ENCODE peak calls at places on chromosomes 16 and 17, in nine cellular contexts. One of them, this sample, is unnamed.

GRCh38 chr17:55641559-55642160 is 81.0 kb downstream of the TMEM100 start:
- DNase-seq in body of pancreas: peak; percentile 54
- DNase-seq in lower leg skin: peak; percentile 44
- DNase-seq in heart right ventricle: peak; percentile 75
- DNase-seq in OCI-LY7: peak; percentile 57
- DNase-seq in astrocyte: peak; percentile 23
- DNase-seq in AG04450: peak; percentile 48
- DNase-seq in thoracic aorta: no peak
- DNase-seq in brain microvascular endothelial cell: peak; percentile 64
- DNase-seq in this sample: peak; percentile 54

GRCh38 chr16:23414731-23415130 is 38.3 kb downstream of the COG7 start:
- DNase-seq in body of pancreas: no peak
- DNase-seq in lower leg skin: no peak
- DNase-seq in heart right ventricle: no peak
- DNase-seq in OCI-LY7: no peak
- DNase-seq in astrocyte: no peak
- DNase-seq in AG04450: no peak
- DNase-seq in thoracic aorta: no peak
- DNase-seq in brain microvascular endothelial cell: no peak
- DNase-seq in this sample: no peak

GRCh38 chr16:85142771-85143211 is 30.5 kb upstream of the CIBAR2 start:
- DNase-seq in body of pancreas: no peak
- DNase-seq in lower leg skin: no peak
- DNase-seq in heart right ventricle: no peak
- DNase-seq in OCI-LY7: no peak
- DNase-seq in astrocyte: no peak
- DNase-seq in AG04450: no peak
- DNase-seq in thoracic aorta: no peak
- DNase-seq in brain microvascular endothelial cell: no peak
- DNase-seq in this sample: no peak

GRCh38 chr17:76641501-76641900 is 2.1 kb downstream of the ST6GALNAC1 start:
- DNase-seq in body of pancreas: no peak
- DNase-seq in lower leg skin: no peak
- DNase-seq in heart right ventricle: no peak
- DNase-seq in OCI-LY7: no peak
- DNase-seq in astrocyte: no peak
- DNase-seq in AG04450: no peak
- DNase-seq in thoracic aorta: no peak
- DNase-seq in brain microvascular endothelial cell: no peak
- DNase-seq in this sample: no peak

GRCh38 chr17:47279062-47279801 is 25.6 kb downstream of the ITGB3 start:
- DNase-seq in body of pancreas: peak; percentile 30
- DNase-seq in lower leg skin: peak; percentile 60
- DNase-seq in heart right ventricle: peak; percentile 82
- DNase-seq in OCI-LY7: peak; percentile 77
- DNase-seq in astrocyte: peak; percentile 99
- DNase-seq in AG04450: peak; percentile 90
- DNase-seq in thoracic aorta: peak; percentile 55
- DNase-seq in brain microvascular endothelial cell: peak; percentile 95
- DNase-seq in this sample: peak; percentile 67

GRCh38 chr17:75557075-75557851 is 30.3 kb upstream of the MYO15B start:
- DNase-seq in body of pancreas: peak; percentile 100
- DNase-seq in lower leg skin: no peak
- DNase-seq in heart right ventricle: no peak
- DNase-seq in OCI-LY7: no peak
- DNase-seq in astrocyte: peak; percentile 27
- DNase-seq in AG04450: no peak
- DNase-seq in thoracic aorta: no peak
- DNase-seq in brain microvascular endothelial cell: peak; percentile 5
- DNase-seq in this sample: no peak

GRCh38 chr17:82609655-82610054 is 38.6 kb downstream of the WDR45B start:
- DNase-seq in body of pancreas: no peak
- DNase-seq in lower leg skin: no peak
- DNase-seq in heart right ventricle: no peak
- DNase-seq in OCI-LY7: no peak
- DNase-seq in astrocyte: no peak
- DNase-seq in AG04450: no peak
- DNase-seq in thoracic aorta: no peak
- DNase-seq in brain microvascular endothelial cell: no peak
- DNase-seq in this sample: no peak

GRCh38 chr17:75875182-75875939 is 3.0 kb downstream of the TRIM47 start:
- DNase-seq in body of pancreas: peak; percentile 81
- DNase-seq in lower leg skin: no peak
- DNase-seq in heart right ventricle: no peak
- DNase-seq in OCI-LY7: no peak
- DNase-seq in astrocyte: no peak
- DNase-seq in AG04450: no peak
- DNase-seq in thoracic aorta: no peak
- DNase-seq in brain microvascular endothelial cell: no peak
- DNase-seq in this sample: no peak

GRCh38 chr16:84498859-84499620 is 5.4 kb downstream of the MEAK7 start:
- DNase-seq in body of pancreas: no peak
- DNase-seq in lower leg skin: no peak
- DNase-seq in heart right ventricle: no peak
- DNase-seq in OCI-LY7: no peak
- DNase-seq in astrocyte: no peak
- DNase-seq in AG04450: no peak
- DNase-seq in thoracic aorta: no peak
- DNase-seq in brain microvascular endothelial cell: no peak
- DNase-seq in this sample: no peak

GRCh38 chr17:8820311-8821010 is 21.3 kb upstream of the MFSD6L start:
- DNase-seq in body of pancreas: no peak
- DNase-seq in lower leg skin: no peak
- DNase-seq in heart right ventricle: no peak
- DNase-seq in OCI-LY7: no peak
- DNase-seq in astrocyte: peak; percentile 19
- DNase-seq in AG04450: no peak
- DNase-seq in thoracic aorta: no peak
- DNase-seq in brain microvascular endothelial cell: no peak
- DNase-seq in this sample: no peak

GRCh38 chr16:84985079-84986065 is 26.0 kb downstream of the ZDHHC7 start:
- DNase-seq in body of pancreas: no peak
- DNase-seq in lower leg skin: no peak
- DNase-seq in heart right ventricle: no peak
- DNase-seq in OCI-LY7: no peak
- DNase-seq in astrocyte: peak; percentile 89
- DNase-seq in AG04450: peak; percentile 80
- DNase-seq in thoracic aorta: no peak
- DNase-seq in brain microvascular endothelial cell: peak; percentile 89
- DNase-seq in this sample: no peak

GRCh38 chr17:44209786-44210341 is 9.6 kb downstream of the UBTF start:
- DNase-seq in body of pancreas: no peak
- DNase-seq in lower leg skin: no peak
- DNase-seq in heart right ventricle: no peak
- DNase-seq in OCI-LY7: no peak
- DNase-seq in astrocyte: no peak
- DNase-seq in AG04450: no peak
- DNase-seq in thoracic aorta: no peak
- DNase-seq in brain microvascular endothelial cell: no peak
- DNase-seq in this sample: no peak

GRCh38 chr16:3256146-3256875 is at the start of gene MEFV:
- DNase-seq in body of pancreas: no peak
- DNase-seq in lower leg skin: peak; percentile 28
- DNase-seq in heart right ventricle: no peak
- DNase-seq in OCI-LY7: no peak
- DNase-seq in astrocyte: no peak
- DNase-seq in AG04450: no peak
- DNase-seq in thoracic aorta: no peak
- DNase-seq in brain microvascular endothelial cell: no peak
- DNase-seq in this sample: no peak

GRCh38 chr17:81831957-81832607 is 1.0 kb downstream of the MCRIP1 start:
- DNase-seq in body of pancreas: peak; percentile 52
- DNase-seq in lower leg skin: no peak
- DNase-seq in heart right ventricle: no peak
- DNase-seq in OCI-LY7: peak; percentile 77
- DNase-seq in astrocyte: peak; percentile 20
- DNase-seq in AG04450: no peak
- DNase-seq in thoracic aorta: no peak
- DNase-seq in brain microvascular endothelial cell: peak; percentile 10
- DNase-seq in this sample: no peak

GRCh38 chr17:78241277-78242023 is 10.0 kb downstream of the TMEM235 start:
- DNase-seq in body of pancreas: no peak
- DNase-seq in lower leg skin: no peak
- DNase-seq in heart right ventricle: no peak
- DNase-seq in OCI-LY7: peak; percentile 85
- DNase-seq in astrocyte: peak; percentile 57
- DNase-seq in AG04450: peak; percentile 32
- DNase-seq in thoracic aorta: no peak
- DNase-seq in brain microvascular endothelial cell: peak; percentile 43
- DNase-seq in this sample: no peak

GRCh38 chr17:40883960-40884359 is 1.1 kb downstream of the KRT20 start:
- DNase-seq in body of pancreas: no peak
- DNase-seq in lower leg skin: no peak
- DNase-seq in heart right ventricle: no peak
- DNase-seq in OCI-LY7: no peak
- DNase-seq in astrocyte: no peak
- DNase-seq in AG04450: no peak
- DNase-seq in thoracic aorta: no peak
- DNase-seq in brain microvascular endothelial cell: no peak
- DNase-seq in this sample: no peak
- H3K4me3 ChIP-seq in body of pancreas: no peak overlapping the region
- H3K4me3 ChIP-seq in lower leg skin: no peak overlapping the region
- H3K4me3 ChIP-seq in heart right ventricle: no peak overlapping the region
- H3K4me3 ChIP-seq in OCI-LY7: no peak overlapping the region
- H3K4me3 ChIP-seq in astrocyte: no peak overlapping the region
- H3K4me3 ChIP-seq in AG04450: no peak overlapping the region
- H3K4me3 ChIP-seq in thoracic aorta: no peak overlapping the region
- H3K4me3 ChIP-seq in brain microvascular endothelial cell: no peak overlapping the region
- H3K4me3 ChIP-seq in this sample: no peak overlapping the region

GRCh38 chr16:15642557-15643452 is at the start of gene MARF1:
- DNase-seq in body of pancreas: peak; percentile 99
- DNase-seq in lower leg skin: peak; percentile 97
- DNase-seq in heart right ventricle: peak; percentile 99
- DNase-seq in OCI-LY7: peak; percentile 96
- DNase-seq in astrocyte: peak; percentile 87
- DNase-seq in AG04450: peak; percentile 72
- DNase-seq in thoracic aorta: peak; percentile 95
- DNase-seq in brain microvascular endothelial cell: peak; percentile 93
- DNase-seq in this sample: peak; percentile 98
- TF ChIP-seq CTCF in body of pancreas: peak; percentile 28
- TF ChIP-seq CTCF in lower leg skin: no peak
- TF ChIP-seq CTCF in heart right ventricle: peak; percentile 26
- TF ChIP-seq CTCF in OCI-LY7: peak; percentile 77
- TF ChIP-seq CTCF in astrocyte: no peak
- TF ChIP-seq CTCF in AG04450: peak; percentile 33
- TF ChIP-seq CTCF in thoracic aorta: peak; percentile 40
- TF ChIP-seq CTCF in brain microvascular endothelial cell: peak; percentile 57
- TF ChIP-seq CTCF in this sample: peak; percentile 41

DNA sequence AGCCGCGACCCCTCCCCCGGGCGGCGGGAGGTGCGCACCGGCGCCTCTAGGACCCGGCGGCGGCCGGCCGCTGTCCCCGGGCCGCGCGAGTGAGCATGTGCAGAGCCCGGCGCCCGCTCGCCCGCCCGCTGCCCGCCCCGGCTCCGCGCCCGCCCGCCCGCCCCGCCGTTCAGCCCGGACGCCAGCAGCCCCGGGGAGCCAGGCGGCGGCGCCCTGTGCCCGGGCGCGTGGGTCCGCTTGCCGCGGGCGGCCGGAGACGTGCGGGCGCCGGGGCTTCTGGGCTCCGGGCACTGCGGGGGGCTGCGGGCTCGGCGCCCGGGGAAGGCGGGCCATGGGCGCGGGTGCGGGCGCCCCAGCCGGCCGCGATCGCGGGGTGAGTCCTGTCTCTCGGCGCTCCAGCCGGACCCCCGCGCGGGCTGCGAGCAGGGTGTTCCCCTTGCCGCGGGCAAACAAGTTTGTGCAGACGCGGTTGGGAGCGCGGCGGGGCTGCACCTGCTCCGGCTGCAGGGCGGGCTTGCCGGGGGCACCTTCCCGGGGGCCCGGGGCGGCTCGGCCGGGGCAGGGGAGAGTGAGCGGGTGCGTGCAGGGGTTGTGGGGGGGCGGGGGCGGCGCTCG is at the start of gene WSCD1:
- DNase-seq in body of pancreas: peak; percentile 43
- DNase-seq in lower leg skin: no peak
- DNase-seq in heart right ventricle: no peak
- DNase-seq in OCI-LY7: no peak
- DNase-seq in astrocyte: no peak
- DNase-seq in AG04450: no peak
- DNase-seq in thoracic aorta: no peak
- DNase-seq in brain microvascular endothelial cell: no peak
- DNase-seq in this sample: no peak
- H3K4me3 ChIP-seq in body of pancreas: peak within 1 kb of the TSS; percentile 47
- H3K4me3 ChIP-seq in lower leg skin: peak within 1 kb of the TSS; percentile 21
- H3K4me3 ChIP-seq in heart right ventricle: peak within 1 kb of the TSS; percentile 72
- H3K4me3 ChIP-seq in OCI-LY7: no peak within 1 kb of the TSS
- H3K4me3 ChIP-seq in astrocyte: peak within 1 kb of the TSS; percentile 25
- H3K4me3 ChIP-seq in AG04450: peak within 1 kb of the TSS; percentile 10
- H3K4me3 ChIP-seq in thoracic aorta: peak within 1 kb of the TSS; percentile 79
- H3K4me3 ChIP-seq in brain microvascular endothelial cell: peak within 1 kb of the TSS; percentile 9
- H3K4me3 ChIP-seq in this sample: peak within 1 kb of the TSS; percentile 63

GRCh38 chr16:88398874-88399178 is 16.1 kb downstream of the ZNF469 start:
- DNase-seq in body of pancreas: no peak
- DNase-seq in lower leg skin: no peak
- DNase-seq in heart right ventricle: no peak
- DNase-seq in OCI-LY7: no peak
- DNase-seq in astrocyte: no peak
- DNase-seq in AG04450: no peak
- DNase-seq in thoracic aorta: no peak
- DNase-seq in brain microvascular endothelial cell: no peak
- DNase-seq in this sample: no peak

GRCh38 chr16:88398170-88398873 is 15.6 kb downstream of the ZNF469 start:
- DNase-seq in body of pancreas: no peak
- DNase-seq in lower leg skin: no peak
- DNase-seq in heart right ventricle: no peak
- DNase-seq in OCI-LY7: no peak
- DNase-seq in astrocyte: no peak
- DNase-seq in AG04450: no peak
- DNase-seq in thoracic aorta: no peak
- DNase-seq in brain microvascular endothelial cell: no peak
- DNase-seq in this sample: no peak

GRCh38 chr16:88402551-88402950 is 19.8 kb downstream of the ZNF469 start:
- DNase-seq in body of pancreas: no peak
- DNase-seq in lower leg skin: no peak
- DNase-seq in heart right ventricle: no peak
- DNase-seq in OCI-LY7: no peak
- DNase-seq in astrocyte: no peak
- DNase-seq in AG04450: no peak
- DNase-seq in thoracic aorta: no peak
- DNase-seq in brain microvascular endothelial cell: no peak
- DNase-seq in this sample: no peak

GRCh38 chr16:88401604-88402246 is 19.0 kb downstream of the ZNF469 start:
- DNase-seq in body of pancreas: no peak
- DNase-seq in lower leg skin: no peak
- DNase-seq in heart right ventricle: no peak
- DNase-seq in OCI-LY7: no peak
- DNase-seq in astrocyte: no peak
- DNase-seq in AG04450: no peak
- DNase-seq in thoracic aorta: no peak
- DNase-seq in brain microvascular endothelial cell: no peak
- DNase-seq in this sample: no peak

DNA sequence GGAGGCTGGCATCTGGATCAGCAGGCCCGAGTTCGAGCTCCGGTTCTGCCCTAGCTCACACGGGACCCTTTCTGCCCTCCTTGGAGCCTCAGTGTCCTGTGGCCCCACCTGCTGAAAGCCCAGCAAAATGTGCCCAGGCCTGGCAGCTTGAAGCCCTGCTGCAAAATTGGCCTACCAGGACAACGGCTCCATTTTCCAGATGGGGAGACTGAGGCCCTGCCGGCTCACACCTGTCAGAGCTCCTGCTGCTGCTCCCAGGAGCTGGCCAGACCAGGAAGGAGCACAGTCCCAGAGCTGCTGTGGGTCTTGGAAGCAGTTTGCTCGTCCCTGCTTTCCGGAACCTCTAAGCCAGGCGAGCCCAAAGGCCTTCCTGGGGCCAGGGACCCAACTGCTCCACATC is 17.4 kb downstream of the ZNF469 start:
- DNase-seq in body of pancreas: no peak
- DNase-seq in lower leg skin: no peak
- DNase-seq in heart right ventricle: no peak
- DNase-seq in OCI-LY7: no peak
- DNase-seq in astrocyte: no peak
- DNase-seq in AG04450: no peak
- DNase-seq in thoracic aorta: no peak
- DNase-seq in brain microvascular endothelial cell: no peak
- DNase-seq in this sample: no peak
- TF ChIP-seq CTCF in body of pancreas: no peak
- TF ChIP-seq CTCF in lower leg skin: no peak
- TF ChIP-seq CTCF in heart right ventricle: no peak
- TF ChIP-seq CTCF in OCI-LY7: no peak
- TF ChIP-seq CTCF in astrocyte: no peak
- TF ChIP-seq CTCF in AG04450: no peak
- TF ChIP-seq CTCF in thoracic aorta: no peak
- TF ChIP-seq CTCF in brain microvascular endothelial cell: no peak
- TF ChIP-seq CTCF in this sample: no peak